ENCODE peak calls at places on chromosomes 4 and X, in six cellular contexts. One of them, this sample, is unnamed.

GRCh38 chrX:104351173-104351769 is 96.5 kb upstream of the ESX1 start:
- DNase-seq in stimulated activated CD4-positive, alpha-beta T cell treated with anti-CD3 and anti-CD28 coated beads, Interleukin-15, amount 100 ng/mL, for 1 hour: no peak
- DNase-seq in brain pericyte: no peak
- DNase-seq in fibroblast of the conjunctiva: peak
- DNase-seq in NCI-H2081 treated with DMSO at 0.1 percent for 48 hours: no peak
- DNase-seq in endothelial cell: no peak
- DNase-seq in this sample: no peak

GRCh38 chrX:129790146-129790545 is 10.4 kb downstream of the SASH3 start:
- DNase-seq in fibroblast of the conjunctiva: no peak
- DNase-seq in NCI-H2081 treated with DMSO at 0.1 percent for 48 hours: no peak
- DNase-seq in brain pericyte: no peak
- DNase-seq in endothelial cell: no peak
- DNase-seq in stimulated activated CD4-positive, alpha-beta T cell treated with anti-CD3 and anti-CD28 coated beads, Interleukin-15, amount 100 ng/mL, for 1 hour: no peak
- DNase-seq in this sample: no peak

GRCh38 chrX:56857042-56857441 is 128.0 kb downstream of the NBDY start:
- DNase-seq in NCI-H2081 treated with DMSO at 0.1 percent for 48 hours: no peak
- DNase-seq in brain pericyte: no peak
- DNase-seq in fibroblast of the conjunctiva: no peak
- DNase-seq in stimulated activated CD4-positive, alpha-beta T cell treated with anti-CD3 and anti-CD28 coated beads, Interleukin-15, amount 100 ng/mL, for 1 hour: no peak
- DNase-seq in endothelial cell: no peak
- DNase-seq in this sample: no peak

GRCh38 chr4:38109896-38110295 is 149.7 kb downstream of the PTTG2 start:
- DNase-seq in endothelial cell: no peak
- DNase-seq in NCI-H2081 treated with DMSO at 0.1 percent for 48 hours: no peak
- DNase-seq in fibroblast of the conjunctiva: no peak
- DNase-seq in stimulated activated CD4-positive, alpha-beta T cell treated with anti-CD3 and anti-CD28 coated beads, Interleukin-15, amount 100 ng/mL, for 1 hour: no peak
- DNase-seq in brain pericyte: no peak
- DNase-seq in this sample: no peak

GRCh38 chrX:56746996-56747395 is 18.0 kb downstream of the NBDY start:
- DNase-seq in stimulated activated CD4-positive, alpha-beta T cell treated with anti-CD3 and anti-CD28 coated beads, Interleukin-15, amount 100 ng/mL, for 1 hour: no peak
- DNase-seq in endothelial cell: no peak
- DNase-seq in fibroblast of the conjunctiva: no peak
- DNase-seq in NCI-H2081 treated with DMSO at 0.1 percent for 48 hours: no peak
- DNase-seq in brain pericyte: no peak
- DNase-seq in this sample: no peak

GRCh38 chrX:155094468-155095061 is 23.3 kb downstream of the BRCC3 start:
- DNase-seq in endothelial cell: peak
- DNase-seq in NCI-H2081 treated with DMSO at 0.1 percent for 48 hours: no peak
- DNase-seq in stimulated activated CD4-positive, alpha-beta T cell treated with anti-CD3 and anti-CD28 coated beads, Interleukin-15, amount 100 ng/mL, for 1 hour: no peak
- DNase-seq in brain pericyte: no peak
- DNase-seq in fibroblast of the conjunctiva: no peak
- DNase-seq in this sample: peak

GRCh38 chr4:749771-750666 is 44.4 kb downstream of the PCGF3 start:
- DNase-seq in NCI-H2081 treated with DMSO at 0.1 percent for 48 hours: no peak
- DNase-seq in brain pericyte: peak
- DNase-seq in stimulated activated CD4-positive, alpha-beta T cell treated with anti-CD3 and anti-CD28 coated beads, Interleukin-15, amount 100 ng/mL, for 1 hour: no peak
- DNase-seq in endothelial cell: no peak
- DNase-seq in fibroblast of the conjunctiva: peak
- DNase-seq in this sample: no peak

GRCh38 chrX:84170931-84171330 is 17.1 kb downstream of the RPS6KA6 start:
- DNase-seq in NCI-H2081 treated with DMSO at 0.1 percent for 48 hours: no peak
- DNase-seq in fibroblast of the conjunctiva: no peak
- DNase-seq in brain pericyte: no peak
- DNase-seq in stimulated activated CD4-positive, alpha-beta T cell treated with anti-CD3 and anti-CD28 coated beads, Interleukin-15, amount 100 ng/mL, for 1 hour: no peak
- DNase-seq in endothelial cell: no peak
- DNase-seq in this sample: no peak

GRCh38 chr4:38323141-38323634 is 340.8 kb upstream of the KLF3 start:
- DNase-seq in stimulated activated CD4-positive, alpha-beta T cell treated with anti-CD3 and anti-CD28 coated beads, Interleukin-15, amount 100 ng/mL, for 1 hour: no peak
- DNase-seq in fibroblast of the conjunctiva: no peak
- DNase-seq in NCI-H2081 treated with DMSO at 0.1 percent for 48 hours: no peak
- DNase-seq in endothelial cell: no peak
- DNase-seq in brain pericyte: peak
- DNase-seq in this sample: no peak

GRCh38 chr4:128550060-128550459 is 259.4 kb upstream of the JADE1 start:
- DNase-seq in endothelial cell: no peak
- DNase-seq in brain pericyte: no peak
- DNase-seq in NCI-H2081 treated with DMSO at 0.1 percent for 48 hours: no peak
- DNase-seq in fibroblast of the conjunctiva: no peak
- DNase-seq in stimulated activated CD4-positive, alpha-beta T cell treated with anti-CD3 and anti-CD28 coated beads, Interleukin-15, amount 100 ng/mL, for 1 hour: no peak
- DNase-seq in this sample: no peak

GRCh38 chr4:128757712-128758111 is 51.8 kb upstream of the JADE1 start:
- DNase-seq in brain pericyte: no peak
- DNase-seq in stimulated activated CD4-positive, alpha-beta T cell treated with anti-CD3 and anti-CD28 coated beads, Interleukin-15, amount 100 ng/mL, for 1 hour: no peak
- DNase-seq in endothelial cell: no peak
- DNase-seq in fibroblast of the conjunctiva: no peak
- DNase-seq in NCI-H2081 treated with DMSO at 0.1 percent for 48 hours: no peak
- DNase-seq in this sample: no peak

GRCh38 chr4:25299476-25300203 is 12.9 kb upstream of the ZCCHC4 start:
- DNase-seq in brain pericyte: no peak
- DNase-seq in stimulated activated CD4-positive, alpha-beta T cell treated with anti-CD3 and anti-CD28 coated beads, Interleukin-15, amount 100 ng/mL, for 1 hour: no peak
- DNase-seq in NCI-H2081 treated with DMSO at 0.1 percent for 48 hours: no peak
- DNase-seq in fibroblast of the conjunctiva: no peak
- DNase-seq in endothelial cell: no peak
- DNase-seq in this sample: no peak

GRCh38 chrX:154317391-154318000 is 21.9 kb downstream of the TKTL1 start:
- DNase-seq in brain pericyte: no peak
- DNase-seq in endothelial cell: peak
- DNase-seq in fibroblast of the conjunctiva: no peak
- DNase-seq in stimulated activated CD4-positive, alpha-beta T cell treated with anti-CD3 and anti-CD28 coated beads, Interleukin-15, amount 100 ng/mL, for 1 hour: no peak
- DNase-seq in NCI-H2081 treated with DMSO at 0.1 percent for 48 hours: no peak
- DNase-seq in this sample: no peak

GRCh38 chrX:49951524-49952193 is 29.3 kb downstream of the CLCN5 start:
- DNase-seq in NCI-H2081 treated with DMSO at 0.1 percent for 48 hours: no peak
- DNase-seq in brain pericyte: no peak
- DNase-seq in stimulated activated CD4-positive, alpha-beta T cell treated with anti-CD3 and anti-CD28 coated beads, Interleukin-15, amount 100 ng/mL, for 1 hour: no peak
- DNase-seq in endothelial cell: no peak
- DNase-seq in fibroblast of the conjunctiva: no peak
- DNase-seq in this sample: no peak

GRCh38 chrX:140508958-140509357 is 4.1 kb upstream of the SOX3 start:
- DNase-seq in endothelial cell: no peak
- DNase-seq in fibroblast of the conjunctiva: no peak
- DNase-seq in stimulated activated CD4-positive, alpha-beta T cell treated with anti-CD3 and anti-CD28 coated beads, Interleukin-15, amount 100 ng/mL, for 1 hour: no peak
- DNase-seq in brain pericyte: no peak
- DNase-seq in NCI-H2081 treated with DMSO at 0.1 percent for 48 hours: no peak
- DNase-seq in this sample: no peak

GRCh38 chrX:42485621-42486020 is 292.3 kb downstream of the PPP1R2C start:
- DNase-seq in NCI-H2081 treated with DMSO at 0.1 percent for 48 hours: no peak
- DNase-seq in brain pericyte: no peak
- DNase-seq in endothelial cell: no peak
- DNase-seq in fibroblast of the conjunctiva: no peak
- DNase-seq in stimulated activated CD4-positive, alpha-beta T cell treated with anti-CD3 and anti-CD28 coated beads, Interleukin-15, amount 100 ng/mL, for 1 hour: no peak
- DNase-seq in this sample: no peak

GRCh38 chrX:64885850-64886249 is 90.4 kb downstream of the ZC4H2 start:
- DNase-seq in brain pericyte: no peak
- DNase-seq in stimulated activated CD4-positive, alpha-beta T cell treated with anti-CD3 and anti-CD28 coated beads, Interleukin-15, amount 100 ng/mL, for 1 hour: no peak
- DNase-seq in endothelial cell: peak
- DNase-seq in fibroblast of the conjunctiva: no peak
- DNase-seq in NCI-H2081 treated with DMSO at 0.1 percent for 48 hours: no peak
- DNase-seq in this sample: no peak

GRCh38 chr4:15339732-15340131 is 88.1 kb upstream of the C1QTNF7 start:
- DNase-seq in brain pericyte: no peak
- DNase-seq in fibroblast of the conjunctiva: no peak
- DNase-seq in stimulated activated CD4-positive, alpha-beta T cell treated with anti-CD3 and anti-CD28 coated beads, Interleukin-15, amount 100 ng/mL, for 1 hour: no peak
- DNase-seq in NCI-H2081 treated with DMSO at 0.1 percent for 48 hours: no peak
- DNase-seq in endothelial cell: no peak
- DNase-seq in this sample: no peak

GRCh38 chr4:101200561-101200960 is 146.8 kb downstream of the PPP3CA start:
- DNase-seq in NCI-H2081 treated with DMSO at 0.1 percent for 48 hours: no peak
- DNase-seq in brain pericyte: peak
- DNase-seq in stimulated activated CD4-positive, alpha-beta T cell treated with anti-CD3 and anti-CD28 coated beads, Interleukin-15, amount 100 ng/mL, for 1 hour: no peak
- DNase-seq in fibroblast of the conjunctiva: peak
- DNase-seq in endothelial cell: no peak
- DNase-seq in this sample: no peak

GRCh38 chr4:140861359-140862181 is 105.4 kb upstream of the TBC1D9 start:
- DNase-seq in endothelial cell: peak
- DNase-seq in NCI-H2081 treated with DMSO at 0.1 percent for 48 hours: peak
- DNase-seq in stimulated activated CD4-positive, alpha-beta T cell treated with anti-CD3 and anti-CD28 coated beads, Interleukin-15, amount 100 ng/mL, for 1 hour: no peak
- DNase-seq in brain pericyte: peak
- DNase-seq in fibroblast of the conjunctiva: peak
- DNase-seq in this sample: peak

GRCh38 chr4:125704726-125705125 is 390.0 kb downstream of the FAT4 start:
- DNase-seq in brain pericyte: no peak
- DNase-seq in NCI-H2081 treated with DMSO at 0.1 percent for 48 hours: no peak
- DNase-seq in endothelial cell: no peak
- DNase-seq in stimulated activated CD4-positive, alpha-beta T cell treated with anti-CD3 and anti-CD28 coated beads, Interleukin-15, amount 100 ng/mL, for 1 hour: no peak
- DNase-seq in fibroblast of the conjunctiva: no peak
- DNase-seq in this sample: no peak

GRCh38 chr4:16843831-16844508 is 54.5 kb downstream of the LDB2 start:
- DNase-seq in stimulated activated CD4-positive, alpha-beta T cell treated with anti-CD3 and anti-CD28 coated beads, Interleukin-15, amount 100 ng/mL, for 1 hour: no peak
- DNase-seq in fibroblast of the conjunctiva: peak
- DNase-seq in endothelial cell: no peak
- DNase-seq in brain pericyte: no peak
- DNase-seq in NCI-H2081 treated with DMSO at 0.1 percent for 48 hours: no peak
- DNase-seq in this sample: no peak

GRCh38 chr4:20883231-20883630 is 183.0 kb downstream of the PACRGL start:
- DNase-seq in NCI-H2081 treated with DMSO at 0.1 percent for 48 hours: no peak
- DNase-seq in brain pericyte: no peak
- DNase-seq in stimulated activated CD4-positive, alpha-beta T cell treated with anti-CD3 and anti-CD28 coated beads, Interleukin-15, amount 100 ng/mL, for 1 hour: no peak
- DNase-seq in fibroblast of the conjunctiva: no peak
- DNase-seq in endothelial cell: no peak
- DNase-seq in this sample: no peak

GRCh38 chr4:173074501-173074946 is 94.1 kb upstream of the GALNT7 start:
- DNase-seq in stimulated activated CD4-positive, alpha-beta T cell treated with anti-CD3 and anti-CD28 coated beads, Interleukin-15, amount 100 ng/mL, for 1 hour: no peak
- DNase-seq in brain pericyte: peak
- DNase-seq in endothelial cell: no peak
- DNase-seq in fibroblast of the conjunctiva: peak
- DNase-seq in NCI-H2081 treated with DMSO at 0.1 percent for 48 hours: no peak
- DNase-seq in this sample: no peak

GRCh38 chr4:2489841-2490552 is 21.1 kb downstream of the RNF4 start:
- DNase-seq in brain pericyte: no peak
- DNase-seq in endothelial cell: no peak
- DNase-seq in fibroblast of the conjunctiva: peak
- DNase-seq in NCI-H2081 treated with DMSO at 0.1 percent for 48 hours: no peak
- DNase-seq in stimulated activated CD4-positive, alpha-beta T cell treated with anti-CD3 and anti-CD28 coated beads, Interleukin-15, amount 100 ng/mL, for 1 hour: no peak
- DNase-seq in this sample: no peak

GRCh38 chr4:53131562-53131925 is 234.3 kb downstream of the SCFD2 start:
- DNase-seq in fibroblast of the conjunctiva: no peak
- DNase-seq in brain pericyte: no peak
- DNase-seq in NCI-H2081 treated with DMSO at 0.1 percent for 48 hours: no peak
- DNase-seq in stimulated activated CD4-positive, alpha-beta T cell treated with anti-CD3 and anti-CD28 coated beads, Interleukin-15, amount 100 ng/mL, for 1 hour: no peak
- DNase-seq in endothelial cell: no peak
- DNase-seq in this sample: no peak

GRCh38 chrX:119206203-119206602 is 29.9 kb upstream of the PGRMC1 start:
- DNase-seq in NCI-H2081 treated with DMSO at 0.1 percent for 48 hours: no peak
- DNase-seq in stimulated activated CD4-positive, alpha-beta T cell treated with anti-CD3 and anti-CD28 coated beads, Interleukin-15, amount 100 ng/mL, for 1 hour: no peak
- DNase-seq in brain pericyte: no peak
- DNase-seq in endothelial cell: no peak
- DNase-seq in fibroblast of the conjunctiva: no peak
- DNase-seq in this sample: no peak

GRCh38 chr4:152382057-152382785 is 153.7 kb downstream of the FBXW7 start:
- DNase-seq in NCI-H2081 treated with DMSO at 0.1 percent for 48 hours: no peak
- DNase-seq in endothelial cell: no peak
- DNase-seq in brain pericyte: no peak
- DNase-seq in stimulated activated CD4-positive, alpha-beta T cell treated with anti-CD3 and anti-CD28 coated beads, Interleukin-15, amount 100 ng/mL, for 1 hour: no peak
- DNase-seq in fibroblast of the conjunctiva: no peak
- DNase-seq in this sample: no peak

GRCh38 chrX:51144828-51145442 is 187.7 kb upstream of the NUDT10 start:
- DNase-seq in brain pericyte: no peak
- DNase-seq in endothelial cell: peak
- DNase-seq in NCI-H2081 treated with DMSO at 0.1 percent for 48 hours: no peak
- DNase-seq in stimulated activated CD4-positive, alpha-beta T cell treated with anti-CD3 and anti-CD28 coated beads, Interleukin-15, amount 100 ng/mL, for 1 hour: no peak
- DNase-seq in fibroblast of the conjunctiva: peak
- DNase-seq in this sample: peak

GRCh38 chr4:127203561-127204260 is 429.0 kb upstream of the INTU start:
- DNase-seq in fibroblast of the conjunctiva: peak
- DNase-seq in stimulated activated CD4-positive, alpha-beta T cell treated with anti-CD3 and anti-CD28 coated beads, Interleukin-15, amount 100 ng/mL, for 1 hour: no peak
- DNase-seq in endothelial cell: no peak
- DNase-seq in brain pericyte: peak
- DNase-seq in NCI-H2081 treated with DMSO at 0.1 percent for 48 hours: no peak
- DNase-seq in this sample: no peak

GRCh38 chr4:159052315-159052714 is 50.6 kb upstream of the RAPGEF2 start:
- DNase-seq in brain pericyte: no peak
- DNase-seq in endothelial cell: no peak
- DNase-seq in NCI-H2081 treated with DMSO at 0.1 percent for 48 hours: no peak
- DNase-seq in stimulated activated CD4-positive, alpha-beta T cell treated with anti-CD3 and anti-CD28 coated beads, Interleukin-15, amount 100 ng/mL, for 1 hour: no peak
- DNase-seq in fibroblast of the conjunctiva: no peak
- DNase-seq in this sample: no peak

This sample was measured in naive thymus-derived CD8-positive, alpha-beta T cell.